ENCODE peak calls at places on chromosomes 2 and 18, in ten cellular contexts. H is body of pancreas; N is BE2C; B is K562; E is CD8-positive, alpha-beta memory T cell; G is cardiac muscle cell; M is right lobe of liver; V is testis; P is GM23338; A is brain microvascular endothelial cell. O is an unnamed sample.
A peak's percentile ranks its signal among the peaks of the same experiment; 100 is the strongest.

GRCh38 chr18:57819671-57820460 is 16.8 kb upstream of the ATP8B1 start:
- DNase-seq in H (peak; percentile 92), N (peak; percentile 27), B (peak; percentile 74), E (no peak), G (peak; percentile 74), M (peak; percentile 73), V (peak; percentile 63), P (peak; percentile 16), A (peak; percentile 97), O (no peak)

GRCh38 chr2:173427887-173428683 is 73.4 kb downstream of the CDCA7 start:
- DNase-seq in H (no peak), N (peak; percentile 9), B (no peak), E (no peak), G (peak; percentile 48), M (peak; percentile 73), V (peak; percentile 53), P (no peak), A (peak; percentile 56), O (no peak)

GRCh38 chr2:224691563-224691962 is 24.6 kb downstream of the CCDC195 start:
- DNase-seq in H (no peak), N (no peak), B (no peak), E (no peak), G (peak; percentile 7), M (no peak), V (no peak), P (no peak), A (no peak), O (no peak)

GRCh38 chr18:44589709-44590108 is 91.0 kb upstream of the SETBP1 start:
- DNase-seq in H (no peak), N (no peak), B (no peak), E (no peak), G (peak; percentile 63), M (no peak), V (no peak), P (no peak), A (peak; percentile 67), O (no peak)

GRCh38 chr2:83022631-83023210 is 1436.4 kb downstream of the SUCLG1 start:
- DNase-seq in H (no peak), N (no peak), B (no peak), E (no peak), G (peak; percentile 38), M (no peak), V (no peak), P (no peak), A (no peak), O (no peak)

GRCh38 chr2:188970201-188970600 is 4.0 kb upstream of the COL3A1 start:
- DNase-seq in H (no peak), N (no peak), B (no peak), E (no peak), G (peak; percentile 71), M (no peak), V (no peak), P (no peak), A (no peak), O (no peak)

GRCh38 chr2:39379643-39380524 is 57.2 kb downstream of the MAP4K3 start:
- DNase-seq in H (no peak), N (peak; percentile 21), B (peak; percentile 36), E (no peak), G (peak; percentile 81), M (no peak), V (no peak), P (peak; percentile 52), A (peak; percentile 45), O (no peak)

GRCh38 chr2:145230546-145230945 is 710.6 kb upstream of the ZEB2 start:
- DNase-seq in H (no peak), N (no peak), B (no peak), E (no peak), G (no peak), M (no peak), V (no peak), P (no peak), A (no peak), O (no peak)

GRCh38 chr2:217091531-217091930 is 231.7 kb upstream of the TNP1 start:
- DNase-seq in H (no peak), N (no peak), B (no peak), E (no peak), G (no peak), M (no peak), V (no peak), P (no peak), A (no peak), O (no peak)

GRCh38 chr2:11701206-11701605 is 31.2 kb upstream of the NTSR2 start:
- DNase-seq in H (no peak), N (no peak), B (no peak), E (no peak), G (no peak), M (no peak), V (no peak), P (no peak), A (no peak), O (no peak)

GRCh38 chr2:163171786-163172549 is 333.4 kb upstream of the KCNH7 start:
- DNase-seq in H (no peak), N (no peak), B (no peak), E (no peak), G (peak; percentile 9), M (no peak), V (no peak), P (peak; percentile 57), A (no peak), O (no peak)

GRCh38 chr2:54081574-54081973 is 33.8 kb upstream of the ACYP2 start:
- DNase-seq in H (no peak), N (peak; percentile 10), B (peak; percentile 43), E (no peak), G (no peak), M (no peak), V (no peak), P (no peak), A (peak; percentile 53), O (no peak)

GRCh38 chr2:88458633-88459032 is 6.1 kb upstream of the FOXI3 start:
- DNase-seq in H (no peak), N (no peak), B (no peak), E (no peak), G (no peak), M (no peak), V (no peak), P (no peak), A (no peak), O (no peak)
- H3K27me3 ChIP-seq in H (no peaks in the 10 kb centered on the region), N (peaks cover 7% of the 10 kb centered on the region), B (peaks cover 29% of the 10 kb centered on the region), E (peaks cover 15% of the 10 kb centered on the region), G (peaks cover 13% of the 10 kb centered on the region), M (peaks cover 17% of the 10 kb centered on the region), V (no peaks in the 10 kb centered on the region), P (peaks cover 10% of the 10 kb centered on the region), A (peaks cover 10% of the 10 kb centered on the region), O (peaks cover 33% of the 10 kb centered on the region)

DNA sequence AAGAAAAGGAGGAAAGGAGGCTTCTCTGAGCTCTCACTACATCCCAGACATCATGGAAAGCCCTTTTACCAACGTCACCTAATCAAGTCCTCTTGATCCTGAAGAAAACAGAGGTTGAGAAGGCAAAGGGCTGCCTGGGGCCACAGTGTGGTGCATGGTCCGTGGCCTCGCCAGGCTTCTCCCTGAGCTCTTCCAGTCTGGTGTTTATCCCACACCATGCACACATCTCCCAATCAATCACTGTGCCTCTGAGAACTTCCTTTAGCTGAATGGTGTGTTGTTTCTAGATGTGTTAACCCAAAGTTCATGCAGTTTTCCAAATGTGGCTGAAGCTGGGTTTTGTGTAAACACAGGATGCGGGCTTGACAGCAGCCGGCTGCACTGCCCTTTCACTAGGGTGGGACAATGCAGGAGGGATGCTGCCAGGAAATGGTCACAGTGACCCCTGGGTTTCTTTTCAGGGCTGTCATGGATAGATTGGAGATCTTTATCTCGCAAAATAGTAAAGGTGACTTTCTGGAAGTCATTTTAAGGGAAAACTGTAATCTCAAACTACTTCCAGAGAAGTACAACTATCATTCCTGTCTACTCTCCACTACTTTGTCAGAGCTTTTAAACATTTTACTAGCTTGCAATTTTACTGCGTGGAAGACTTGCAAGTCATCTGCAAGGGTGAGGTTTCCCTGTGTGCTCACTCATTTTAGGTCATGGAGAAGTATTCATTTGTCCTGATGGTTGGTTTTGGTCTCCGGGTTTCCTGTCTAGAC is 54.6 kb downstream of the IL1R2 start:
- DNase-seq in H (no peak), N (no peak), B (no peak), E (no peak), G (peak; percentile 58), M (no peak), V (no peak), P (no peak), A (peak; percentile 39), O (no peak)
- H3K27me3 ChIP-seq in H (no peaks in the 10 kb centered on the region), N (no peaks in the 10 kb centered on the region), B (peaks cover 4% of the 10 kb centered on the region), E (no peaks in the 10 kb centered on the region), G (no peaks in the 10 kb centered on the region), M (no peaks in the 10 kb centered on the region), V (no peaks in the 10 kb centered on the region), P (no peaks in the 10 kb centered on the region), A (no peaks in the 10 kb centered on the region), O (no peaks in the 10 kb centered on the region)

GRCh38 chr2:44929680-44930273 is 11.7 kb upstream of the SIX3 start:
- DNase-seq in H (no peak), N (no peak), B (no peak), E (no peak), G (no peak), M (no peak), V (no peak), P (peak; percentile 82), A (no peak), O (no peak)

GRCh38 chr2:44932079-44932478 is 9.4 kb upstream of the SIX3 start:
- DNase-seq in H (no peak), N (no peak), B (no peak), E (no peak), G (no peak), M (no peak), V (no peak), P (peak; percentile 68), A (no peak), O (no peak)

GRCh38 chr2:44931177-44931795 is 10.2 kb upstream of the SIX3 start:
- DNase-seq in H (no peak), N (no peak), B (no peak), E (no peak), G (no peak), M (no peak), V (no peak), P (no peak), A (no peak), O (no peak)

GRCh38 chr2:44928660-44929471 is 12.6 kb upstream of the SIX3 start:
- DNase-seq in H (no peak), N (no peak), B (no peak), E (no peak), G (no peak), M (no peak), V (no peak), P (peak; percentile 72), A (no peak), O (no peak)

GRCh38 chr2:44930274-44930826 is 11.2 kb upstream of the SIX3 start:
- DNase-seq in H (no peak), N (no peak), B (no peak), E (no peak), G (no peak), M (no peak), V (no peak), P (peak; percentile 78), A (no peak), O (no peak)
- H3K27me3 ChIP-seq in H (no peaks in the 10 kb centered on the region), N (peaks cover 7% of the 10 kb centered on the region), B (peaks cover 73% of the 10 kb centered on the region), E (peaks cover 26% of the 10 kb centered on the region), G (peaks cover 100% of the 10 kb centered on the region), M (peaks cover 66% of the 10 kb centered on the region), V (no peaks in the 10 kb centered on the region), P (peaks cover 100% of the 10 kb centered on the region), A (peaks cover 93% of the 10 kb centered on the region), O (peaks cover 60% of the 10 kb centered on the region)

DNA sequence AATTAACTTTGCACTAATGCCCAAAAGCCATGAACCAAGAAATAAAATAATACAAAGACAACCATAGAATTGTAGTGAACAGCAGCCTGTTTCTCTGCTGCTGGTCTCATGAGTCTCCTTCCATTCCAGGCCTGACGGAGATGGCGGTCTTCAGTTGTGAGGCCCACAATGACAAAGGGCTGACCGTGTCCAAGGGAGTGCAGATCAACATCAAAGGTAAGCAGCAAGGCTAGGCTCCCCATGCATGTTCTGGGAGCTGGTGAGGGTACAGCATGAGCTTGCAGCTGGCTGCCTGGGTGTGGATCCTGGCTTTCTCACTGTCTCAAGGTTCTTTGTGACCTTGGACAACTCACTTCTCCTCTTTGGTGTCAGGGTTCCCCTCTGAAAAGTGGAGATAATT is 66.7 kb downstream of the MERTK start:
- DNase-seq in H (no peak), N (no peak), B (no peak), E (no peak), G (no peak), M (no peak), V (no peak), P (no peak), A (no peak), O (no peak)
- H3K27me3 ChIP-seq in H (no peaks in the 10 kb centered on the region), N (no peaks in the 10 kb centered on the region), B (peaks cover 7% of the 10 kb centered on the region), E (no peaks in the 10 kb centered on the region), G (no peaks in the 10 kb centered on the region), M (no peaks in the 10 kb centered on the region), V (no peaks in the 10 kb centered on the region), P (no peaks in the 10 kb centered on the region), A (no peaks in the 10 kb centered on the region), O (no peaks in the 10 kb centered on the region)

O was measured in effector memory CD4-positive, alpha-beta T cell.